ENCODE peak calls at places on chromosomes 16 and 17, in four cellular contexts. T, L, G and U are unnamed samples. For H3K9me3, the result is how much of the 10 kb centered on the place peaks cover.

GRCh38 chr17:35768796-35769195 is 8.1 kb downstream of the C17orf50 start:
- DNase-seq in T (no peak), L (no peak), G (no peak), U (no peak)

GRCh38 chr16:48481772-48482171 is 96.6 kb upstream of the SIAH1 start:
- DNase-seq in T (no peak), L (no peak), G (no peak), U (no peak)

GRCh38 chr17:67624886-67625656 is 92.7 kb upstream of the NOL11 start:
- DNase-seq in T (no peak), L (no peak), G (no peak), U (no peak)

GRCh38 chr17:80394629-80395216 is 20.2 kb upstream of the ENDOV start:
- DNase-seq in T (no peak), L (no peak), G (no peak), U (no peak)

GRCh38 chr17:28760987-28761562 is 17.3 kb downstream of the TRAF4 start:
- DNase-seq in T (no peak), L (no peak), G (peak), U (peak)

GRCh38 chr16:15836965-15837611 is 19.7 kb downstream of the MYH11 start:
- DNase-seq in T (no peak), L (no peak), G (no peak), U (no peak)

GRCh38 chr16:83615981-83616380 is 191.8 kb upstream of the HSBP1 start:
- DNase-seq in T (no peak), L (no peak), G (no peak), U (no peak)

GRCh38 chr17:19647697-19648474 is 665 bp upstream of the ALDH3A2 start:
- DNase-seq in T (peak), L (no peak), G (peak), U (peak)

GRCh38 chr16:27226476-27226875 is 23.1 kb downstream of the KDM8 start:
- DNase-seq in T (no peak), L (no peak), G (no peak), U (no peak)

GRCh38 chr16:29775742-29776408 is 2.2 kb upstream of the ZG16 start:
- DNase-seq in T (no peak), L (no peak), G (no peak), U (no peak)

GRCh38 chr17:12580640-12581039 is 85.0 kb upstream of the MYOCD start:
- DNase-seq in T (no peak), L (no peak), G (no peak), U (no peak)

GRCh38 chr16:77834600-77834963 is 46.2 kb downstream of the VAT1L start:
- DNase-seq in T (peak), L (no peak), G (no peak), U (no peak)

GRCh38 chr16:88696441-88696840 is 9.8 kb downstream of the RNF166 start:
- DNase-seq in T (no peak), L (no peak), G (no peak), U (no peak)

GRCh38 chr16:88698694-88699045 is 7.5 kb downstream of the RNF166 start:
- DNase-seq in T (no peak), L (no peak), G (no peak), U (no peak)

GRCh38 chr16:88697831-88698693 is 8.1 kb downstream of the RNF166 start:
- DNase-seq in T (no peak), L (no peak), G (no peak), U (no peak)

GRCh38 chr16:88695753-88696152 is 9.4 kb upstream of the SNAI3 start:
- DNase-seq in T (no peak), L (no peak), G (no peak), U (no peak)

GRCh38 chr16:88697116-88697830 is 8.9 kb downstream of the RNF166 start:
- DNase-seq in T (no peak), L (no peak), G (no peak), U (no peak)
- H3K9me3 ChIP-seq in T (under half), L (under half), G (under half), U (under half)

DNA sequence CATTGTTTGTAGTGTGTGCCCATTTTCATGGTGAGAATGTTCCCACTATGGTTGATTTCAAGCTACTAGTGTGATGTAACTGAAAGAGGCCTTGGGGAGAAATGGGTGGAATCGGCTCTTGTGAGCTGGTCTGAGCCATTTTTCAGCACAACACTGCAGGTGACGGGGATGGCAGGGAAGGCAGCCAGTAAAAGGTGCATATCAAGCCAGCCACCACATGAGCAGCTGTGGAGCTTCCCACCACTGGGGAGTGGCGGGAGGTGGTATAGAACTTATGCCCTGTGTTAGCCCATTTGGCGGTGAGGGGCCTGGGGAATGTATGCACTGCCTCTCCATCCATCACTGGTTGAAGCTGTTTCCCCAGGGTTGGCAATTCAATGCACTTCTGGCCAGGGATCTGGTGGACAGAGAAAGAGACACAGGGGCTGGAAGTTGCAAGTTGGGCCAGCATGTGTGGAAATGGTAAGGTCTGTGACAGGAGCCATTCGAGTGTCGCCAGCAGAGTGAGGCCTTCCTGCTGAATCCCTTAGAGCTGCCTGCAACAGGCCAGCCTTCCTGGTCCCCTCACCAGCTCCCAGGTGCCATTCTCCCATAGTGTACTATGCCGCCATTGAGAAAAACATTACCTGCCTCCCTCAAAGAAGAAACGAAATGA is 31.7 kb upstream of the BRD7 start:
- DNase-seq in T (no peak), L (no peak), G (no peak), U (no peak)
- H3K27ac ChIP-seq in T (no peak), L (no peak), G (no peak), U (no peak)

GRCh38 chr16:19118938-19119431 is 5.2 kb downstream of the ITPRIPL2 start:
- DNase-seq in T (peak), L (no peak), G (peak), U (no peak)
- H3K4me3 ChIP-seq in T (peak), L (no peak), G (peak), U (peak)

DNA sequence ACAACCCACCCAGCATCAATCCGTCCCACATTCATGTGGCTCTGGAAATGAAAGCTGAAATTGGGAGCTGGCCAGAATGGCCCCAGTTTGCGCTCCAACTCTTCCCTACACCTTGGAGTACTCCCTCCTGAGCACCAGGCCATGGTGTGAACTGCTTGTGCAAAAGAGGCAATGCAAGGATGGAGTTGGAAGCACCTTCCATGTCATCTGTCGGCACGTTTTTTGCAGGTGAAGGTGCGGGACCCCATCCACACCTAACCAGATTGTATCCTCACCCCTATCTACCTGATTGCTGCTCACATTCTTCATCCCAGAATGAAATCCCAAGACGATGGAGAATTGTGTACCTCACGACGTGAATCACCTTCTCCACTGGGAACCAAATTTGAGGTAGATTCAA is 136.6 kb upstream of the WSB1 start:
- DNase-seq in T (peak), L (no peak), G (no peak), U (no peak)
- H3K9me3 ChIP-seq in T (under half), L (under half), G (under half), U (under half)

DNA sequence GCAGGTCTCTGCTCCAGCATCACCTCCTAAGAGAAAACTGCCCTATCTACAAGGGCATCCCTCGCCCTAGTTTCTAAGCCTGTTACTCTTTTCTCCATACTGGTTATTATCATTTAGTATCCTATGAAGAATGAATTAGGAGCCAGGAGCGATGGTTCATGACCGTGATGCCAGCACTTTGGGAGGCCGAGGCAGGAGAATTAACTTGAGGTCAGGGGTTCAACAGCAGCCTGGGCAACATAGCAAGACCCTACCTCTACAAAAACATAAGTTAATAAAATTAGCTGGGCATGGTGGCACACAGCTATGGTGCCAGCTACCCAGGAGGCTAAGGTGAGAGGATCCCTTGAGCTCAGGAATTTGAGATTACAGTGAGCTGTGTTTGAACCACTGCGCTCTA is 7.2 kb downstream of the EARS2 start:
- DNase-seq in T (no peak), L (no peak), G (no peak), U (no peak)
- H3K27ac ChIP-seq in T (no peak), L (no peak), G (no peak), U (no peak)

GRCh38 chr17:44310612-44311376 is 2.4 kb downstream of the RUNDC3A start:
- DNase-seq in T (no peak), L (no peak), G (no peak), U (no peak)

GRCh38 chr17:44309472-44309871 is 1.1 kb downstream of the RUNDC3A start:
- DNase-seq in T (no peak), L (no peak), G (no peak), U (no peak)

GRCh38 chr17:44308865-44309264 is 464 bp downstream of the RUNDC3A start:
- DNase-seq in T (no peak), L (no peak), G (no peak), U (no peak)

GRCh38 chr17:44311562-44312181 is 3.3 kb downstream of the RUNDC3A start:
- DNase-seq in T (no peak), L (no peak), G (no peak), U (no peak)

DNA sequence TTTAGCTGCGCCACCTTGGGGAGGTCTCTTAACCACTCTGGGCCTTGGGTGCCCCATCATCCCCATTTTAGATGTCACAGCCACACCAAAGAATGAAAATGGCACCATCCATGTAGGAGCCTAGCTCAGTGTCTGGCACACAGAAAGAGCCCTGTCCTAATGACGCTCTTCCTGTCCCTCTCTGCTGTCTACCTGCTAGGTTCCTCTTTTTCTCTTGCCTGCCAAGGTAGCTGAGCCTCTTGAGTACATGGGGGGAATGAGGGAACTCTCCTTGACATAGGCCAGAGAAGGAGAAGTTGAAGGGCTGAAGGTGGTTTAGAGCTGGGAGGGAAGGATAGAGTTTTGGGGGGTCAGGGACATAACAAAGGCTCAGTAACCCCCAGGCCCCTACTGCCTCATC is 1.8 kb downstream of the RUNDC3A start:
- DNase-seq in T (no peak), L (no peak), G (no peak), U (no peak)
- H3K4me3 ChIP-seq in T (no peak), L (no peak), G (no peak), U (no peak)

DNA sequence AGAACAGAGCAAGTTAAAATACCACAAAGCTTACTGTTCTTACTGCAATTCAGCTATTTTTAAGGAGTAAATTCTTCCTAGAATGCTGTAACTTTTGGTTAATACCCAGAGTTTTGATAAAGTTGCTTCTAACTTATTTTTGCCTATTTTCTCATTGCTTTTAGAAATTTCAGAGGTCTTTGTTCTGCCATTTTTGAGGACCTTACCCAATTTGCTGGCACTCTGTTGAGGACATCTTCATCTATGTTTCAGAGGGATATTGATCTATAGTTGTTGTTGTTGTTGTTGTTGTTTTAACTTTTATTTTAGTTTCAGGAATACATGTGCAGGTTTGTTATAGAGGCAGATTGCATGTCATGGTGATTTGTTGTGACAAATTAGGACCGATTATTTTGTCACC is 111.0 kb upstream of the NACA2 start:
- DNase-seq in T (no peak), L (no peak), G (no peak), U (no peak)
- H3K9me3 ChIP-seq in T (under half), L (under half), G (under half), U (under half)

GRCh38 chr17:39328815-39329214 is 72.6 kb downstream of the FBXL20 start:
- DNase-seq in T (no peak), L (no peak), G (no peak), U (no peak)
- H3K27ac ChIP-seq in T (no peak), L (no peak), G (no peak), U (no peak)

DNA sequence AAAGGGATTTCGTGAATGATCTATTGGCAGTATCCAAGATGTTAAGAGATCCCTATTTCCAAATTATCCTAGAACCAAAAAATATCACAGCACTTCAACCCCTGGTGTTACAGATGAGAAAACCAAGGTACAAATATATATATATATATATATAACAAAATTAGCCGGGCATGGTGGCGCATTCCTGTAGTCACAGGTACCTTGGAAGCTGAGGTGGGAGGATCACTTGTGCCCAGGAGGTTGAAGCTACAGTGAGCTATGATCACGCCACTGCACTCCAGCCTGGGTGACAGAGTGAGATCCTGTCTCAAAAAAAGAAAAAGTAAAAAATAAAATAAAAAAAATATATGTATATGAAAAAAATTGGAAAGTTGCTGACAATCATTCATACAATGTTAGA is 637 bp upstream of the CLN3 start:
- DNase-seq in T (no peak), L (no peak), G (no peak), U (no peak)
- H3K4me3 ChIP-seq in T (peak), L (peak), G (peak), U (peak)

DNA sequence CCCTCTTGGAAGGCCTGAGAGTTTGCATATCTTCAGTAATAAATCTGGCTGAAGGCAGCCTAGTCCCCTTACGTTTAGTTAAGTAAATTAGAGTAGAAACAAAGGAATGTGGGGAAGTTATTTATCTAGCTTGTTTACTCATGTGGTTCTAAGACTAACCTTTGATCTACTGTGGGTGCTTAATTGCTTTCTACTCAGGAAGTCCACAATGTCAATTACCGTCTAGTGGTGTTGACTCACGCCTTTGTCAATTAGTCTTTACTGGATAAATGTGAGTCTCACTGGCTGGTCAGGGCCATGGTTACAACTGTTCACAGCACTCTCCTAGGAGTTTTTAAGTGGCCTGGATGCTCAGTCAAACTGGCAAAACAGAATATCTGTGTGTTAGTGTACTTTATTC is 2338.4 kb downstream of the TP53TG3F start:
- DNase-seq in T (no peak), L (no peak), G (no peak), U (no peak)
- H3K9me3 ChIP-seq in T (under half), L (under half), G (under half), U (under half)